ENCODE peak calls at places on chromosome 9, in five cellular contexts. B, A, G, F and M are unnamed samples.

GRCh38 chr9:21830589-21830988 is 28.2 kb downstream of the MTAP start:
- DNase-seq in A (no peak), G (no peak), B (no peak), F (no peak), M (no peak)

GRCh38 chr9:109277451-109277850 is 43.4 kb downstream of the EPB41L4B start:
- DNase-seq in F (no peak), A (no peak), B (no peak), G (no peak), M (no peak)

GRCh38 chr9:76756273-76756650 is 8.0 kb upstream of the PCA3 start:
- DNase-seq in G (no peak), F (peak), B (peak), A (no peak), M (peak)

GRCh38 chr9:83933804-83934203 is 12.6 kb upstream of the KIF27 start:
- DNase-seq in B (no peak), A (peak), F (no peak), G (no peak), M (no peak)

GRCh38 chr9:136395345-136396218 is 4.4 kb downstream of the SNAPC4 start:
- DNase-seq in B (no peak), F (no peak), G (no peak), A (no peak), M (no peak)

GRCh38 chr9:23005061-23005690 is 558.6 kb downstream of the DMRTA1 start:
- DNase-seq in F (peak), A (no peak), G (no peak), B (peak), M (no peak)

GRCh38 chr9:26723486-26723885 is 169.1 kb downstream of the CAAP1 start:
- DNase-seq in G (no peak), A (no peak), B (peak), F (peak), M (peak)

GRCh38 chr9:27383524-27383923 is 86.6 kb upstream of the EQTN start:
- DNase-seq in F (no peak), B (no peak), A (no peak), G (no peak), M (no peak)

GRCh38 chr9:134475051-134475790 is 149.0 kb downstream of the RXRA start:
- DNase-seq in B (no peak), F (no peak), G (no peak), A (no peak), M (peak)

GRCh38 chr9:32351845-32352244 is 32.6 kb upstream of the ACO1 start:
- DNase-seq in B (no peak), G (no peak), F (peak), A (no peak), M (no peak)

GRCh38 chr9:5608298-5609254 is 20.3 kb upstream of the RIC1 start:
- DNase-seq in F (no peak), G (no peak), A (no peak), B (no peak), M (no peak)

GRCh38 chr9:137313326-137313920 is 11.4 kb upstream of the NRARP start:
- DNase-seq in F (peak), G (no peak), A (peak), B (no peak), M (no peak)

GRCh38 chr9:36997414-36997813 is 36.7 kb downstream of the PAX5 start:
- DNase-seq in B (no peak), F (no peak), A (no peak), G (no peak), M (no peak)

GRCh38 chr9:89676281-89676680 is 71.5 kb downstream of the GADD45G start:
- DNase-seq in A (peak), F (peak), G (no peak), B (no peak), M (no peak)

GRCh38 chr9:34589656-34590375 is at the start of gene CNTFR:
- DNase-seq in F (peak), B (peak), A (no peak), G (no peak), M (no peak)

GRCh38 chr9:70053864-70054263 is 10.2 kb downstream of the MAMDC2 start:
- DNase-seq in A (no peak), G (no peak), F (no peak), B (peak), M (no peak)

GRCh38 chr9:21551401-21551800 is 69.3 kb upstream of the IFNE start:
- DNase-seq in G (no peak), F (no peak), B (no peak), A (no peak), M (no peak)

GRCh38 chr9:113808391-113809191 is 67.5 kb upstream of the ZNF618 start:
- DNase-seq in B (no peak), F (no peak), G (no peak), A (no peak), M (no peak)

GRCh38 chr9:129054163-129054851 is 17.9 kb downstream of the MIGA2 start:
- DNase-seq in F (no peak), B (no peak), G (no peak), A (no peak), M (no peak)